ENCODE peak calls at places on chromosomes 16 and 17, in five cellular contexts. One of them, this sample, is unnamed.

GRCh38 chr17:22669721-22670120 is 977.4 kb downstream of the KCNJ18 start:
- DNase-seq in NCI-H2029: no peak
- DNase-seq in NCI-H1105 treated with DMSO at 0.1 percent for 48 hours: no peak
- DNase-seq in ELR: no peak
- DNase-seq in NCI-H510A: no peak
- DNase-seq in this sample: no peak

GRCh38 chr17:75684249-75684648 is 17.1 kb downstream of the SAP30BP start:
- DNase-seq in NCI-H2029: no peak
- DNase-seq in NCI-H1105 treated with DMSO at 0.1 percent for 48 hours: no peak
- DNase-seq in ELR: peak
- DNase-seq in NCI-H510A: no peak
- DNase-seq in this sample: no peak

GRCh38 chr16:50925758-50926357 is 184.0 kb downstream of the CYLD start:
- DNase-seq in NCI-H2029: no peak
- DNase-seq in NCI-H1105 treated with DMSO at 0.1 percent for 48 hours: no peak
- DNase-seq in ELR: peak
- DNase-seq in NCI-H510A: no peak
- DNase-seq in this sample: no peak

GRCh38 chr17:6386041-6386630 is 48.8 kb downstream of the AIPL1 start:
- DNase-seq in NCI-H2029: no peak
- DNase-seq in NCI-H1105 treated with DMSO at 0.1 percent for 48 hours: no peak
- DNase-seq in ELR: no peak
- DNase-seq in NCI-H510A: no peak
- DNase-seq in this sample: no peak

GRCh38 chr16:502179-502943 is 25.2 kb upstream of the CAPN15 start:
- DNase-seq in NCI-H2029: no peak
- DNase-seq in NCI-H1105 treated with DMSO at 0.1 percent for 48 hours: no peak
- DNase-seq in ELR: no peak
- DNase-seq in NCI-H510A: no peak
- DNase-seq in this sample: no peak

GRCh38 chr17:5769936-5770335 is 185.6 kb upstream of the NLRP1 start:
- DNase-seq in NCI-H2029: no peak
- DNase-seq in NCI-H1105 treated with DMSO at 0.1 percent for 48 hours: peak
- DNase-seq in ELR: no peak
- DNase-seq in NCI-H510A: no peak
- DNase-seq in this sample: no peak

GRCh38 chr17:48542114-48542955 is 2.6 kb downstream of the HOXB2 start:
- DNase-seq in NCI-H2029: no peak
- DNase-seq in NCI-H1105 treated with DMSO at 0.1 percent for 48 hours: peak
- DNase-seq in ELR: no peak
- DNase-seq in NCI-H510A: no peak
- DNase-seq in this sample: no peak

GRCh38 chr17:30267625-30268024 is 24.1 kb downstream of the BLMH start:
- DNase-seq in NCI-H2029: no peak
- DNase-seq in NCI-H1105 treated with DMSO at 0.1 percent for 48 hours: no peak
- DNase-seq in ELR: peak
- DNase-seq in NCI-H510A: no peak
- DNase-seq in this sample: no peak

GRCh38 chr16:24990803-24991202 is 24.4 kb downstream of the ARHGAP17 start:
- DNase-seq in NCI-H2029: no peak
- DNase-seq in NCI-H1105 treated with DMSO at 0.1 percent for 48 hours: no peak
- DNase-seq in ELR: no peak
- DNase-seq in NCI-H510A: no peak
- DNase-seq in this sample: no peak

GRCh38 chr17:17681744-17682292 is 560 bp downstream of the RAI1 start:
- DNase-seq in NCI-H2029: no peak
- DNase-seq in NCI-H1105 treated with DMSO at 0.1 percent for 48 hours: peak
- DNase-seq in ELR: peak
- DNase-seq in NCI-H510A: no peak
- DNase-seq in this sample: no peak

GRCh38 chr16:70481929-70482536 is 27.6 kb downstream of the FCSK start:
- DNase-seq in NCI-H2029: no peak
- DNase-seq in NCI-H1105 treated with DMSO at 0.1 percent for 48 hours: no peak
- DNase-seq in ELR: peak
- DNase-seq in NCI-H510A: no peak
- DNase-seq in this sample: no peak

GRCh38 chr16:86437348-86437747 is 73.0 kb upstream of the FOXF1 start:
- DNase-seq in NCI-H2029: no peak
- DNase-seq in NCI-H1105 treated with DMSO at 0.1 percent for 48 hours: no peak
- DNase-seq in ELR: no peak
- DNase-seq in NCI-H510A: no peak
- DNase-seq in this sample: no peak

This sample was measured in putamen.